ENCODE peak calls at places on chromosomes 5 and 9, in four cellular contexts. One of them, this sample, is unnamed.

GRCh38 chr9:116939605-116940004 is 252.5 kb downstream of the TRIM32 start:
- DNase-seq in PC-9: no peak
- DNase-seq in OCI-LY7: no peak
- DNase-seq in fibroblast of lung: peak; percentile 16
- DNase-seq in this sample: peak; percentile 15

GRCh38 chr9:128552744-128553221 is 396 bp downstream of the SPTAN1 start:
- DNase-seq in PC-9: peak; percentile 59
- DNase-seq in OCI-LY7: peak; percentile 68
- DNase-seq in fibroblast of lung: no peak
- DNase-seq in this sample: no peak

GRCh38 chr9:135213566-135213965 is 126.1 kb downstream of the OLFM1 start:
- DNase-seq in PC-9: no peak
- DNase-seq in OCI-LY7: no peak
- DNase-seq in fibroblast of lung: no peak
- DNase-seq in this sample: no peak

GRCh38 chr9:70044450-70045307 is 1.0 kb downstream of the MAMDC2 start:
- DNase-seq in PC-9: peak; percentile 42
- DNase-seq in OCI-LY7: no peak
- DNase-seq in fibroblast of lung: peak; percentile 49
- DNase-seq in this sample: peak; percentile 52

GRCh38 chr9:71519098-71519497 is 249.2 kb downstream of the CEMIP2 start:
- DNase-seq in PC-9: no peak
- DNase-seq in OCI-LY7: no peak
- DNase-seq in fibroblast of lung: no peak
- DNase-seq in this sample: no peak

GRCh38 chr5:77696120-77696519 is 57.6 kb upstream of the OTP start:
- DNase-seq in PC-9: no peak
- DNase-seq in OCI-LY7: no peak
- DNase-seq in fibroblast of lung: no peak
- DNase-seq in this sample: no peak

GRCh38 chr5:137203011-137203632 is 296.0 kb downstream of the SPOCK1 start:
- DNase-seq in PC-9: no peak
- DNase-seq in OCI-LY7: no peak
- DNase-seq in fibroblast of lung: no peak
- DNase-seq in this sample: no peak

GRCh38 chr5:119269061-119269579 is 86.7 kb upstream of the TNFAIP8 start:
- DNase-seq in PC-9: peak; percentile 24
- DNase-seq in OCI-LY7: peak; percentile 84
- DNase-seq in fibroblast of lung: peak; percentile 37
- DNase-seq in this sample: peak; percentile 28

GRCh38 chr9:69809304-69809863 is 11.2 kb upstream of the CFAP95 start:
- DNase-seq in PC-9: no peak
- DNase-seq in OCI-LY7: peak; percentile 21
- DNase-seq in fibroblast of lung: peak; percentile 33
- DNase-seq in this sample: no peak

GRCh38 chr9:120932086-120932818 is 5.7 kb upstream of the TRAF1 start:
- DNase-seq in PC-9: no peak
- DNase-seq in OCI-LY7: peak; percentile 33
- DNase-seq in fibroblast of lung: no peak
- DNase-seq in this sample: no peak

GRCh38 chr9:120935383-120935857 is 8.8 kb upstream of the TRAF1 start:
- DNase-seq in PC-9: peak; percentile 99
- DNase-seq in OCI-LY7: peak; percentile 44
- DNase-seq in fibroblast of lung: peak; percentile 95
- DNase-seq in this sample: peak; percentile 80

GRCh38 chr9:120933310-120934044 is 6.9 kb upstream of the TRAF1 start:
- DNase-seq in PC-9: no peak
- DNase-seq in OCI-LY7: no peak
- DNase-seq in fibroblast of lung: no peak
- DNase-seq in this sample: no peak

GRCh38 chr9:120936011-120936763 is 9.6 kb upstream of the TRAF1 start:
- DNase-seq in PC-9: peak; percentile 93
- DNase-seq in OCI-LY7: peak; percentile 92
- DNase-seq in fibroblast of lung: peak; percentile 97
- DNase-seq in this sample: peak; percentile 86

DNA sequence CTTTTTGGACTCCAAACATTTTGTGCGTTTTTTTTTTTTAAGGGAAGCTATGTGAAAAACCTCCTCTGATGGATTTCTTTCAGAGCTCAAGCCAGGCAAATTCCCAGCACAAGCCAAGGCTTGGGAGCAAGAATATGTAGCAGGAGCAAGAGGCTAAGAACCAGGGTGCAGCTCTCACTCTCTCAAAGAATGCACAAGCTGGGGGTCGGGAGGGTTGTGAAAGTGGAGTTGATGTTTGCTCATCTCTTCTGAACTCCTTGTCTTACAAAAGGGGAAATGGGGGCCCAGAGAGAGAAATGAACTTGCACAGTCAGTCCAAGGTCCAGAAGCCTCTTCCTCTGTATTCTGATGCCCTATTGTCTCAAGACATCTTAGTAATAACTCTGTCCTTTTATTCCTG is 7.7 kb upstream of the TRAF1 start:
- DNase-seq in PC-9: no peak
- DNase-seq in OCI-LY7: peak; percentile 66
- DNase-seq in fibroblast of lung: no peak
- DNase-seq in this sample: no peak
- H3K4me1 ChIP-seq in PC-9: peaks cover 26% of the 10 kb centered on the region
- H3K4me1 ChIP-seq in OCI-LY7: peaks cover 91% of the 10 kb centered on the region
- H3K4me1 ChIP-seq in fibroblast of lung: peaks cover 35% of the 10 kb centered on the region
- H3K4me1 ChIP-seq in this sample: peaks cover 49% of the 10 kb centered on the region

GRCh38 chr5:178074266-178074952 is 38.9 kb upstream of the N4BP3 start:
- DNase-seq in PC-9: no peak
- DNase-seq in OCI-LY7: peak; percentile 65
- DNase-seq in fibroblast of lung: peak; percentile 66
- DNase-seq in this sample: peak; percentile 42
- TF ChIP-seq CTCF in PC-9: no peak
- TF ChIP-seq CTCF in OCI-LY7: peak; percentile 74
- TF ChIP-seq CTCF in fibroblast of lung: peak; percentile 62
- TF ChIP-seq CTCF in this sample: peak; percentile 13

GRCh38 chr5:138789771-138790242 is 36.6 kb downstream of the CTNNA1 start:
- DNase-seq in PC-9: no peak
- DNase-seq in OCI-LY7: peak; percentile 48
- DNase-seq in fibroblast of lung: peak; percentile 57
- DNase-seq in this sample: no peak
- H3K4me2 ChIP-seq in PC-9: no peak overlapping the region
- H3K4me2 ChIP-seq in OCI-LY7: no peak overlapping the region
- H3K4me2 ChIP-seq in fibroblast of lung: no peak overlapping the region
- H3K4me2 ChIP-seq in this sample: no peak overlapping the region

GRCh38 chr5:40381676-40382363 is 297.9 kb upstream of the PTGER4 start:
- DNase-seq in PC-9: no peak
- DNase-seq in OCI-LY7: no peak
- DNase-seq in fibroblast of lung: peak; percentile 27
- DNase-seq in this sample: peak; percentile 19

GRCh38 chr5:40384782-40385390 is 294.8 kb upstream of the PTGER4 start:
- DNase-seq in PC-9: no peak
- DNase-seq in OCI-LY7: no peak
- DNase-seq in fibroblast of lung: no peak
- DNase-seq in this sample: no peak

GRCh38 chr5:40385544-40385943 is 294.2 kb upstream of the PTGER4 start:
- DNase-seq in PC-9: peak; percentile 94
- DNase-seq in OCI-LY7: no peak
- DNase-seq in fibroblast of lung: no peak
- DNase-seq in this sample: peak; percentile 22

GRCh38 chr5:40386293-40386692 is 293.4 kb upstream of the PTGER4 start:
- DNase-seq in PC-9: no peak
- DNase-seq in OCI-LY7: peak; percentile 11
- DNase-seq in fibroblast of lung: no peak
- DNase-seq in this sample: peak; percentile 12

DNA sequence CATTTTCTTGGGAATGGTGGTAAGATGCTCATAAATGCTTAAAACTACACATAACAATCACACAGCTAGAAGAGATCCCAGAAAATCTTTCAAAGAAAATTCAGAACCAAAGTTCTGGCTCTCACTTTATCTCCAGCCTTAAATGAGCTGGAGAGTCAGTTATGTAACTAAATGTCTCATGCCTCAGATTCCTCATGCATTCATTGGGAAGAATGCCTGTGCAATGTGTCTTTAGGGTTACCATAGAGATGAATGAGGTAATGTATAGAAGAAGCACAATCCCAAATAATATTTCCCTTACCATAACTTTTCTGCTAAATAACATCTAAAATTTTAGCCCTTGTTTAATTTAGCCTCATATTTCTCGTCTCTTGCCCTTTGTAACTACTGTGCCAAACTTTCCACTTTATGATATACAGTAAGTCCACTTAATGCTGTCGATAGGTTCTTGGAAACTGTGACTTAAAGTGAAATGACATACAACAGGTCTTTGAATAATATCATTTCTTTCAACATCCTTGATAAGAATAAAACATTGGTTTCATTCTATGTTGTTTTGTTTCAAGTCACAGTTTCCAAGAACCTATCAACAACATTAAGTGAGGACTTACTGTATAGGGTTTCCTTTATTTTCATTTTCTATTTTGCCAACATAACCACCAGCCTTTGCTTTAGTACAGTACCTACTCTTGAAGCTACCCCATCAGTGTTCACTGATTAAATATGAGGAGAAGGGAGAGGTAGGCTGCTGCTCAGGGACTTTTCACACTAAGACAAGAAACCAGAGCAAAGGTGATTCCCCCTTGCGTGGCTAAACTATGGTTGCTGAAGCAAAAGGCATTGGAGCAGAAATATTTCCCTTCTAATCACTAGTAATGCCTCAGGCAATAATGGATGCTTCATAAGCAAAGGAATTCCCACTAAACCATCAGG is 295.7 kb upstream of the PTGER4 start:
- DNase-seq in PC-9: peak; percentile 56
- DNase-seq in OCI-LY7: no peak
- DNase-seq in fibroblast of lung: peak; percentile 58
- DNase-seq in this sample: peak; percentile 41
- H3K4me1 ChIP-seq in PC-9: peaks cover 64% of the 10 kb centered on the region
- H3K4me1 ChIP-seq in OCI-LY7: no peaks in the 10 kb centered on the region
- H3K4me1 ChIP-seq in fibroblast of lung: no peaks in the 10 kb centered on the region
- H3K4me1 ChIP-seq in this sample: peaks cover 12% of the 10 kb centered on the region

DNA sequence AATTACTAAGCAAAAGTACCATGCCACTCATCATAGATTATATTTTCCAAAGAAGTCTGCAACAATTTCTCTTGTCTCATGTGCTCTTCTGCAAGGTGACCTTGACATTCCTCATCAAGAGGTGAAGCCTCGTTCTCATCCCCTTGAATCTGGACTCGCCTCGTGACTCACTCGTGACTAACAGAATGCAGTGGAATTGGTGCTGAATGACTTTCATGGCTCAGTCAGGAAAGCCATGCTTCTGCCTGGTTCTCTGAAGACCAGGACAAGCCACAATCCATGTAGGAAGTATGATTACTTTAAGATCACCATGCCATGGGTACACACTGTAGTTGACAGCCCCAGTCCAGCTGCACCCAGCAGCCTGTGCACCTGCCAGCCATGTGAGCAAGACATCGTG is 335.8 kb downstream of the GADD45G start:
- DNase-seq in PC-9: no peak
- DNase-seq in OCI-LY7: no peak
- DNase-seq in fibroblast of lung: no peak
- DNase-seq in this sample: peak; percentile 39
- TF ChIP-seq CTCF in PC-9: no peak
- TF ChIP-seq CTCF in OCI-LY7: no peak
- TF ChIP-seq CTCF in fibroblast of lung: no peak
- TF ChIP-seq CTCF in this sample: no peak

DNA sequence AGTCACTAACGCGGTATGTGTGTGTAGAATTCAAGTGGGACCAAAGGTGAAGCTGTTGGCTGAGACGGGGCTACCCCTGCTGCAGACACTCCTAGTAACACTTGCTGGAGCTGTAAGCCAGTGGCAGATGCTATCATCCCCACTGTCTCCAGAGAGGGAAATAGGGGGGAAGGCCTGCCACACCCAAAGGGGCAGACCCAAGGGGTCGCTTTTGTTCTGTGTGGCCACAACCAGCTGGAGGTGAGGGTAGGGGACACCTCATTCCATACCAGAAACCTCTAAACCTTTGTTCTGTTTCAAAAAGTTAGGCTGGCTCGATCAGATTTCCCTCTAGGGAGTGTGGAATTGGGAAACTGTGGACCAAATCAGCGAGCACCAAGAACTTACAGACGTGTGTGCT is 15.3 kb upstream of the SPATA24 start:
- DNase-seq in PC-9: no peak
- DNase-seq in OCI-LY7: no peak
- DNase-seq in fibroblast of lung: no peak
- DNase-seq in this sample: no peak
- H3K4me2 ChIP-seq in PC-9: no peak overlapping the region
- H3K4me2 ChIP-seq in OCI-LY7: no peak overlapping the region
- H3K4me2 ChIP-seq in fibroblast of lung: no peak overlapping the region
- H3K4me2 ChIP-seq in this sample: no peak overlapping the region

GRCh38 chr9:95642189-95642588 is 125.4 kb upstream of the PTCH1 start:
- DNase-seq in PC-9: no peak
- DNase-seq in OCI-LY7: no peak
- DNase-seq in fibroblast of lung: no peak
- DNase-seq in this sample: no peak

GRCh38 chr9:95644377-95644776 is 127.6 kb upstream of the PTCH1 start:
- DNase-seq in PC-9: no peak
- DNase-seq in OCI-LY7: no peak
- DNase-seq in fibroblast of lung: peak; percentile 43
- DNase-seq in this sample: peak; percentile 51

GRCh38 chr9:95645579-95645978 is 128.8 kb upstream of the PTCH1 start:
- DNase-seq in PC-9: no peak
- DNase-seq in OCI-LY7: no peak
- DNase-seq in fibroblast of lung: no peak
- DNase-seq in this sample: no peak

GRCh38 chr9:95645992-95646391 is 129.2 kb upstream of the PTCH1 start:
- DNase-seq in PC-9: no peak
- DNase-seq in OCI-LY7: no peak
- DNase-seq in fibroblast of lung: peak; percentile 53
- DNase-seq in this sample: peak; percentile 50

DNA sequence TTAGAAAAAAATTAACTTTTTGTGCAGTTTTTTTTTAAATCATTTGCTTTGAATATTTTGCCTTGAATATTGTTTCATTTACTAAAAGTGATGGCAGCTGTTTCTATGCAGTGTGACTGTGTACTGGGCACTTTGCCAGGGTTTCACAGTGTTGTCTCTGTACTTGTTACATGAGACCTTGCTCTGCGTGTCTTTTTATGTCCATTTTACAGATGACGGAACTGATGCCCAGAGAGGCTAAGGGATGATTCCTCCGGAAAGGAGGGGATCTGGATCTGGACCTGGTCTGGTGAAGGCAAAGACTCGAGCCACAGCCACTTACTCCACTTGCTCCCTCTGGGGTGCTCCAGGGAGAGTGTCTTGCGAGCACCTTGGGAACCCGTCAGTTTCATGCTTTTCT is 124.8 kb upstream of the PTCH1 start:
- DNase-seq in PC-9: no peak
- DNase-seq in OCI-LY7: no peak
- DNase-seq in fibroblast of lung: peak; percentile 31
- DNase-seq in this sample: no peak
- H3K4me1 ChIP-seq in PC-9: no peaks in the 10 kb centered on the region
- H3K4me1 ChIP-seq in OCI-LY7: no peaks in the 10 kb centered on the region
- H3K4me1 ChIP-seq in fibroblast of lung: no peaks in the 10 kb centered on the region
- H3K4me1 ChIP-seq in this sample: no peaks in the 10 kb centered on the region

GRCh38 chr5:2157372-2157771 is 274.6 kb upstream of the IRX4 start:
- DNase-seq in PC-9: no peak
- DNase-seq in OCI-LY7: no peak
- DNase-seq in fibroblast of lung: no peak
- DNase-seq in this sample: no peak
- TF ChIP-seq CTCF in PC-9: no peak
- TF ChIP-seq CTCF in OCI-LY7: no peak
- TF ChIP-seq CTCF in fibroblast of lung: no peak
- TF ChIP-seq CTCF in this sample: no peak